ENCODE peak calls at places on chromosomes 5 and 9, in six cellular contexts. U is dermis microvascular lymphatic vessel endothelial cell; K is ELR; I is NCI-H146; Z is CD8-positive, alpha-beta memory T cell; Y is EL. C is an unnamed sample.
A peak's percentile ranks its signal among the peaks of the same experiment; 100 is the strongest.

GRCh38 chr5:61625682-61626620 is 293.9 kb downstream of the ZSWIM6 start:
- DNase-seq in U (peak; percentile 20), K (peak; percentile 79), I (no peak), Z (peak; percentile 1), Y (peak; percentile 72), C (no peak)

GRCh38 chr9:35044071-35044470 is 28.4 kb downstream of the VCP start:
- DNase-seq in U (no peak), K (no peak), I (no peak), Z (no peak), Y (peak; percentile 43), C (no peak)

GRCh38 chr5:163309850-163310365 is 127.5 kb upstream of the CCNG1 start:
- DNase-seq in U (no peak), K (no peak), I (no peak), Z (no peak), Y (no peak), C (no peak)

GRCh38 chr9:115327441-115328122 is 209.6 kb upstream of the TNC start:
- DNase-seq in U (no peak), K (no peak), I (no peak), Z (no peak), Y (peak; percentile 6), C (peak; percentile 17)

GRCh38 chr5:88694087-88694703 is 188.8 kb downstream of the MEF2C start:
- DNase-seq in U (no peak), K (no peak), I (no peak), Z (no peak), Y (no peak), C (no peak)

GRCh38 chr5:98781964-98782363 is 8.5 kb downstream of the RGMB start:
- DNase-seq in U (no peak), K (peak; percentile 52), I (no peak), Z (no peak), Y (peak; percentile 41), C (no peak)

GRCh38 chr5:139765409-139766217 is 30.0 kb upstream of the PSD2 start:
- DNase-seq in U (peak; percentile 34), K (peak; percentile 78), I (peak; percentile 47), Z (peak; percentile 82), Y (peak; percentile 76), C (peak; percentile 18)

GRCh38 chr5:34863947-34864346 is 25.0 kb downstream of the TTC23L start:
- DNase-seq in U (peak; percentile 38), K (no peak), I (no peak), Z (no peak), Y (no peak), C (no peak)

GRCh38 chr5:132469380-132470372 is 20.9 kb downstream of the IRF1 start:
- DNase-seq in U (no peak), K (no peak), I (no peak), Z (no peak), Y (peak; percentile 52), C (no peak)

GRCh38 chr5:32278403-32278802 is 34.3 kb downstream of the MTMR12 start:
- DNase-seq in U (no peak), K (peak; percentile 65), I (no peak), Z (peak; percentile 6), Y (peak; percentile 61), C (peak; percentile 74)

GRCh38 chr5:25241981-25242380 is 597.2 kb upstream of the CDH10 start:
- DNase-seq in U (no peak), K (no peak), I (no peak), Z (no peak), Y (no peak), C (no peak)

GRCh38 chr5:143115381-143115780 is 288.1 kb downstream of the NR3C1 start:
- DNase-seq in U (no peak), K (no peak), I (no peak), Z (no peak), Y (no peak), C (no peak)

GRCh38 chr9:124723352-124723751 is 47.8 kb downstream of the NR6A1 start:
- DNase-seq in U (no peak), K (no peak), I (no peak), Z (no peak), Y (no peak), C (no peak)

GRCh38 chr9:119588874-119589560 is 219.8 kb upstream of the BRINP1 start:
- DNase-seq in U (no peak), K (no peak), I (no peak), Z (no peak), Y (no peak), C (no peak)

GRCh38 chr5:26237489-26237888 is 800.9 kb downstream of the CDH9 start:
- DNase-seq in U (no peak), K (no peak), I (no peak), Z (no peak), Y (no peak), C (no peak)

GRCh38 chr5:149563461-149563860 is 12.2 kb upstream of the CSNK1A1 start:
- DNase-seq in U (no peak), K (peak; percentile 67), I (no peak), Z (no peak), Y (peak; percentile 59), C (peak; percentile 39)

GRCh38 chr5:58407042-58407709 is 52.7 kb downstream of the PLK2 start:
- DNase-seq in U (no peak), K (peak; percentile 88), I (no peak), Z (no peak), Y (peak; percentile 78), C (peak; percentile 80)

GRCh38 chr9:135332979-135333748 is 146.4 kb upstream of the PPP1R26 start:
- DNase-seq in U (no peak), K (no peak), I (no peak), Z (no peak), Y (no peak), C (no peak)

GRCh38 chr5:54874337-54875021 is 110.9 kb downstream of the ESM1 start:
- DNase-seq in U (peak; percentile 73), K (peak; percentile 34), I (no peak), Z (no peak), Y (no peak), C (no peak)

GRCh38 chr5:175814676-175815075 is 56.7 kb upstream of the CPLX2 start:
- DNase-seq in U (no peak), K (peak; percentile 91), I (no peak), Z (no peak), Y (peak; percentile 92), C (peak; percentile 76)

GRCh38 chr5:90383903-90384302 is 25.7 kb downstream of the CETN3 start:
- DNase-seq in U (no peak), K (no peak), I (no peak), Z (no peak), Y (no peak), C (no peak)

GRCh38 chr5:169886033-169886432 is 94.3 kb downstream of the INSYN2B start:
- DNase-seq in U (no peak), K (no peak), I (no peak), Z (no peak), Y (no peak), C (no peak)

GRCh38 chr9:98887918-98888510 is 55.7 kb upstream of the COL15A1 start:
- DNase-seq in U (no peak), K (peak; percentile 62), I (peak; percentile 30), Z (no peak), Y (peak; percentile 66), C (peak; percentile 14)

C was measured in HFFc6.